ENCODE peak calls at places on chromosomes 1 and 21, in four cellular contexts. One of them, this sample, is unnamed.
A peak's percentile ranks its signal among the peaks of the same experiment; 100 is the strongest.

GRCh38 chr1:60066001-60066400 is 7.6 kb downstream of the C1orf87 start:
- DNase-seq in T follicular helper cell: no peak
- DNase-seq in AG08396: no peak
- DNase-seq in progenitor cell of endocrine pancreas: no peak
- DNase-seq in this sample: no peak

GRCh38 chr1:212791261-212791675 is 309 bp downstream of the NSL1 start:
- DNase-seq in T follicular helper cell: no peak
- DNase-seq in AG08396: peak; percentile 78
- DNase-seq in progenitor cell of endocrine pancreas: no peak
- DNase-seq in this sample: peak; percentile 92

GRCh38 chr1:221743416-221744208 is 1.7 kb upstream of the DUSP10 start:
- DNase-seq in T follicular helper cell: no peak
- DNase-seq in AG08396: no peak
- DNase-seq in progenitor cell of endocrine pancreas: no peak
- DNase-seq in this sample: no peak

GRCh38 chr1:53077599-53077965 is 15.6 kb downstream of the PODN start:
- DNase-seq in T follicular helper cell: no peak
- DNase-seq in AG08396: no peak
- DNase-seq in progenitor cell of endocrine pancreas: no peak
- DNase-seq in this sample: no peak

GRCh38 chr1:197675475-197676324 is 99.6 kb downstream of the DENND1B start:
- DNase-seq in T follicular helper cell: no peak
- DNase-seq in AG08396: no peak
- DNase-seq in progenitor cell of endocrine pancreas: no peak
- DNase-seq in this sample: no peak

GRCh38 chr21:34510148-34511142 is 1.6 kb downstream of the KCNE1 start:
- DNase-seq in T follicular helper cell: no peak
- DNase-seq in AG08396: peak; percentile 76
- DNase-seq in progenitor cell of endocrine pancreas: peak; percentile 32
- DNase-seq in this sample: peak; percentile 20

GRCh38 chr1:21933397-21934248 is 3.5 kb downstream of the HSPG2 start:
- DNase-seq in T follicular helper cell: no peak
- DNase-seq in AG08396: no peak
- DNase-seq in progenitor cell of endocrine pancreas: no peak
- DNase-seq in this sample: no peak

GRCh38 chr1:100250264-100250663 is 630 bp upstream of the DBT start:
- DNase-seq in T follicular helper cell: no peak
- DNase-seq in AG08396: no peak
- DNase-seq in progenitor cell of endocrine pancreas: no peak
- DNase-seq in this sample: no peak

GRCh38 chr1:204494281-204495077 is at the start of gene PIK3C2B:
- DNase-seq in T follicular helper cell: peak; percentile 40
- DNase-seq in AG08396: peak; percentile 94
- DNase-seq in progenitor cell of endocrine pancreas: peak; percentile 77
- DNase-seq in this sample: peak; percentile 84

GRCh38 chr1:224170748-224171478 is 12.1 kb upstream of the DEGS1 start:
- DNase-seq in T follicular helper cell: peak; percentile 38
- DNase-seq in AG08396: peak; percentile 25
- DNase-seq in progenitor cell of endocrine pancreas: no peak
- DNase-seq in this sample: peak; percentile 62

GRCh38 chr1:179369751-179370341 is 4.1 kb downstream of the AXDND1 start:
- DNase-seq in T follicular helper cell: no peak
- DNase-seq in AG08396: peak; percentile 65
- DNase-seq in progenitor cell of endocrine pancreas: no peak
- DNase-seq in this sample: peak; percentile 81

GRCh38 chr1:184048841-184049240 is 2.7 kb upstream of the TSEN15 start:
- DNase-seq in T follicular helper cell: no peak
- DNase-seq in AG08396: no peak
- DNase-seq in progenitor cell of endocrine pancreas: no peak
- DNase-seq in this sample: no peak

GRCh38 chr1:112021263-112021662 is 31.8 kb upstream of the KCND3 start:
- DNase-seq in T follicular helper cell: no peak
- DNase-seq in AG08396: no peak
- DNase-seq in progenitor cell of endocrine pancreas: no peak
- DNase-seq in this sample: no peak

GRCh38 chr1:222754386-222755139 is 17.6 kb downstream of the FAM177B start:
- DNase-seq in T follicular helper cell: no peak
- DNase-seq in AG08396: peak; percentile 83
- DNase-seq in progenitor cell of endocrine pancreas: no peak
- DNase-seq in this sample: no peak

GRCh38 chr1:84037758-84038611 is 39.1 kb upstream of the TTLL7 start:
- DNase-seq in T follicular helper cell: no peak
- DNase-seq in AG08396: no peak
- DNase-seq in progenitor cell of endocrine pancreas: no peak
- DNase-seq in this sample: no peak

GRCh38 chr21:14526816-14527689 is 19.1 kb downstream of the SAMSN1 start:
- DNase-seq in T follicular helper cell: no peak
- DNase-seq in AG08396: no peak
- DNase-seq in progenitor cell of endocrine pancreas: no peak
- DNase-seq in this sample: no peak

GRCh38 chr1:245258271-245258920 is 103.6 kb downstream of the KIF26B start:
- DNase-seq in T follicular helper cell: no peak
- DNase-seq in AG08396: no peak
- DNase-seq in progenitor cell of endocrine pancreas: no peak
- DNase-seq in this sample: no peak

GRCh38 chr21:20996421-20997307 is 1.5 kb upstream of the NCAM2 start:
- DNase-seq in T follicular helper cell: no peak
- DNase-seq in AG08396: no peak
- DNase-seq in progenitor cell of endocrine pancreas: no peak
- DNase-seq in this sample: no peak

GRCh38 chr1:98939471-98939870 is 65.2 kb downstream of the PLPPR5 start:
- DNase-seq in T follicular helper cell: no peak
- DNase-seq in AG08396: no peak
- DNase-seq in progenitor cell of endocrine pancreas: no peak
- DNase-seq in this sample: no peak

This sample was measured in RKO.